ENCODE peak calls at places on chromosomes 2 and 18, in eight cellular contexts. V is gastrocnemius medialis, N is Peyer's patch, I is GM23338, X is fibroblast of lung, P is GM23248, T is psoas muscle, A is endodermal cell. M is an unnamed sample. For H3K4me1, the result is how much of the 10 kb centered on the place peaks cover.

GRCh38 chr2:227228061-227228667 is 63.7 kb downstream of the COL4A3 start:
- DNase-seq in V (peak), N (no peak), I (no peak), X (peak), P (peak), T (peak), A (peak), M (no peak)

GRCh38 chr18:36828157-36828629 is 609 bp downstream of the TPGS2 start:
- DNase-seq in V (no peak), N (peak), I (peak), X (peak), P (peak), T (peak), A (peak), M (peak)

GRCh38 chr18:44916429-44917183 is 235.9 kb downstream of the SETBP1 start:
- DNase-seq in V (no peak), N (no peak), I (no peak), X (no peak), P (peak), T (no peak), A (no peak), M (no peak)

GRCh38 chr2:130388221-130388907 is 32.5 kb downstream of the PTPN18 start:
- DNase-seq in V (no peak), N (no peak), I (no peak), X (peak), P (no peak), T (no peak), A (no peak), M (no peak)

GRCh38 chr2:217711236-217711635 is 291.6 kb downstream of the TNS1 start:
- DNase-seq in V (no peak), N (no peak), I (no peak), X (peak), P (peak), T (no peak), A (no peak), M (no peak)

GRCh38 chr2:1162768-1163584 is 212.3 kb downstream of the SNTG2 start:
- DNase-seq in V (no peak), N (peak), I (no peak), X (no peak), P (no peak), T (no peak), A (no peak), M (no peak)

GRCh38 chr2:18319987-18320386 is 240.5 kb downstream of the RDH14 start:
- DNase-seq in V (no peak), N (no peak), I (no peak), X (peak), P (no peak), T (no peak), A (no peak), M (no peak)

GRCh38 chr2:175832886-175833285 is 169.2 kb downstream of the LNPK start:
- DNase-seq in V (no peak), N (no peak), I (no peak), X (no peak), P (no peak), T (no peak), A (no peak), M (no peak)

GRCh38 chr18:49018553-49018943 is 67.8 kb upstream of the SMAD7 start:
- DNase-seq in V (no peak), N (no peak), I (no peak), X (no peak), P (no peak), T (no peak), A (no peak), M (no peak)

GRCh38 chr2:239824051-239824694 is 201.0 kb downstream of the NDUFA10 start:
- DNase-seq in V (no peak), N (peak), I (peak), X (peak), P (peak), T (no peak), A (peak), M (peak)

GRCh38 chr18:5890606-5891360 is 4.5 kb downstream of the TMEM200C start:
- DNase-seq in V (no peak), N (no peak), I (peak), X (peak), P (no peak), T (peak), A (peak), M (peak)

GRCh38 chr2:46335966-46336436 is 38.8 kb downstream of the EPAS1 start:
- DNase-seq in V (no peak), N (no peak), I (no peak), X (no peak), P (no peak), T (peak), A (no peak), M (peak)

GRCh38 chr2:131030478-131030971 is 62.7 kb downstream of the FAM168B start:
- DNase-seq in V (no peak), N (no peak), I (no peak), X (no peak), P (no peak), T (no peak), A (no peak), M (no peak)

GRCh38 chr2:8630676-8631464 is 51.0 kb upstream of the ID2 start:
- DNase-seq in V (no peak), N (no peak), I (no peak), X (no peak), P (no peak), T (no peak), A (peak), M (no peak)

GRCh38 chr2:134140251-134140661 is 113.6 kb upstream of the MGAT5 start:
- DNase-seq in V (no peak), N (no peak), I (no peak), X (no peak), P (no peak), T (no peak), A (no peak), M (no peak)

GRCh38 chr2:15177103-15177502 is 384.0 kb downstream of the NBAS start:
- DNase-seq in V (no peak), N (no peak), I (no peak), X (peak), P (peak), T (no peak), A (no peak), M (no peak)

GRCh38 chr2:221671515-221671914 is 99.4 kb upstream of the EPHA4 start:
- DNase-seq in V (no peak), N (no peak), I (no peak), X (peak), P (peak), T (no peak), A (no peak), M (peak)

GRCh38 chr2:120289221-120289906 is 36.7 kb downstream of the RALB start:
- DNase-seq in V (no peak), N (no peak), I (peak), X (no peak), P (peak), T (no peak), A (no peak), M (no peak)

GRCh38 chr2:70124983-70125480 is 37.8 kb downstream of the PCBP1 start:
- DNase-seq in V (peak), N (peak), I (peak), X (peak), P (peak), T (peak), A (peak), M (peak)

GRCh38 chr2:235898766-235899165 is 269.4 kb downstream of the GBX2 start:
- DNase-seq in V (no peak), N (no peak), I (no peak), X (peak), P (no peak), T (no peak), A (no peak), M (no peak)

GRCh38 chr18:2924920-2925319 is 78.1 kb downstream of the EMILIN2 start:
- DNase-seq in V (no peak), N (no peak), I (no peak), X (no peak), P (no peak), T (no peak), A (no peak), M (no peak)

GRCh38 chr2:74391209-74391579 is 11.1 kb upstream of the DCTN1 start:
- DNase-seq in V (no peak), N (no peak), I (no peak), X (peak), P (peak), T (no peak), A (no peak), M (peak)
- H3K27ac ChIP-seq in V (peak), N (peak), I (no peak), X (peak), P (peak), T (peak), A (no peak), M (peak)

DNA sequence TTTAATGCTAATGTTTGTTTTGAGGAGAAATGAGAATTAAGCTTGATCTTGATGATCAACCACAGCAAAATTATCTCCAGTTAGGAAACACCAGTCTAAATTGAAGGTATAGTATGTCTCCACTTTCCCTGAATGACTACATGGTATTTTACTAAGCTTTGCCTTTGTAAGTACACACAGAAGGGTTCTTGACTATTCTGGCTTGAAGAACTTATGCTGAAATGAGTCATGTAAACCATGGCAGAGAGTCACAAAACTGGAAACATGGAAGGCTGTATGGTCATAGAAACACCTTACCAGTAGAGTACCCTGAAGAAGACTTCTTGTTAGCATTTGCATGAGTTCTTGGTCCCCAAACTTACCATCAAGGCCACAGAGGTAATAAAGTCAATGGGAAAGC is 250.5 kb downstream of the SLC8A1 start:
- DNase-seq in V (no peak), N (no peak), I (no peak), X (peak), P (peak), T (no peak), A (no peak), M (no peak)
- H3K4me1 ChIP-seq in V (under half), N (under half), I (under half), X (under half), P (half or more), T (under half), A (under half), M (under half)

DNA sequence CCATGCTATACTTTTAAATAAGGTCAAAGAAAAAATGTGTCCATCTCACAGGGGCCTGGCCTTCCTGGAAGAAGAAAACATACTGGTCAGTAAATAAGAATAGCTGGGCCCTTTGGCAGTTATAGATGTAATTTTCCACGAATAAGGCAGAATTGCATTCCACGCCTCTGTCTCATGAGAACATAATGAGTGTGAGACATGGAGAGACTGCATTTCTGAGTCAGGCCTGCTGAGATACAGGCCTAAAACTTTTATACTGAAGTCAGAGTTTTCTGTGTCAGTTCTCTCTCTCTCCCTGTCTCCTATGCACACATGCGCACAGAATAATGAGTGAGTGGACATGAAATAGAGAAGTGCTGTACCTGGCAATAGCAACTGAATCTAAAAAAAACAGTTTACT is 20.4 kb upstream of the IL1R1 start:
- DNase-seq in V (no peak), N (no peak), I (no peak), X (peak), P (peak), T (no peak), A (no peak), M (peak)
- H3K27ac ChIP-seq in V (peak), N (peak), I (no peak), X (peak), P (peak), T (peak), A (no peak), M (peak)

GRCh38 chr2:64284751-64285150 is 140.5 kb upstream of the PELI1 start:
- DNase-seq in V (no peak), N (no peak), I (no peak), X (no peak), P (no peak), T (no peak), A (no peak), M (no peak)
- H3K4me1 ChIP-seq in V (under half), N (under half), I (half or more), X (under half), P (under half), T (under half), A (under half), M (under half)